ENCODE peak calls at places on chromosomes 4 and X, in five cellular contexts. One of them, this sample, is unnamed.

GRCh38 chr4:158729716-158730559 is 6.7 kb upstream of the PPID start:
- DNase-seq in B cell: peak; percentile 41
- DNase-seq in NCI-H1436: peak; percentile 0
- DNase-seq in endothelial cell: peak; percentile 66
- DNase-seq in PC-9: no peak
- DNase-seq in this sample: no peak

GRCh38 chrX:36087366-36087765 is 167.8 kb downstream of the CFAP47 start:
- DNase-seq in NCI-H1436: no peak
- DNase-seq in endothelial cell: no peak
- DNase-seq in PC-9: no peak
- DNase-seq in B cell: no peak
- DNase-seq in this sample: no peak

GRCh38 chr4:176872461-176872860 is 79.7 kb upstream of the VEGFC start:
- DNase-seq in NCI-H1436: no peak
- DNase-seq in B cell: no peak
- DNase-seq in PC-9: no peak
- DNase-seq in endothelial cell: no peak
- DNase-seq in this sample: no peak

GRCh38 chrX:9519546-9520210 is 54.8 kb downstream of the TBL1X start:
- DNase-seq in endothelial cell: no peak
- DNase-seq in NCI-H1436: no peak
- DNase-seq in B cell: no peak
- DNase-seq in PC-9: no peak
- DNase-seq in this sample: no peak

GRCh38 chrX:41779058-41779564 is 55.1 kb downstream of the GPR82 start:
- DNase-seq in PC-9: peak; percentile 83
- DNase-seq in NCI-H1436: no peak
- DNase-seq in B cell: no peak
- DNase-seq in endothelial cell: no peak
- DNase-seq in this sample: no peak

GRCh38 chr4:86543560-86544312 is 50.4 kb upstream of the PTPN13 start:
- DNase-seq in PC-9: no peak
- DNase-seq in NCI-H1436: no peak
- DNase-seq in endothelial cell: no peak
- DNase-seq in B cell: no peak
- DNase-seq in this sample: no peak

GRCh38 chr4:140296871-140297570 is 76.4 kb upstream of the SCOC start:
- DNase-seq in NCI-H1436: peak; percentile 58
- DNase-seq in endothelial cell: no peak
- DNase-seq in B cell: no peak
- DNase-seq in PC-9: no peak
- DNase-seq in this sample: no peak

GRCh38 chr4:3168029-3168428 is 80.9 kb upstream of the MSANTD1 start:
- DNase-seq in endothelial cell: no peak
- DNase-seq in NCI-H1436: no peak
- DNase-seq in B cell: no peak
- DNase-seq in PC-9: no peak
- DNase-seq in this sample: peak; percentile 17

GRCh38 chr4:76960014-76960413 is 10.5 kb downstream of the SEPTIN11 start:
- DNase-seq in PC-9: no peak
- DNase-seq in endothelial cell: no peak
- DNase-seq in NCI-H1436: no peak
- DNase-seq in B cell: no peak
- DNase-seq in this sample: no peak

GRCh38 chrX:132216806-132217202 is 2.4 kb downstream of the RAP2C start:
- DNase-seq in B cell: peak; percentile 40
- DNase-seq in NCI-H1436: no peak
- DNase-seq in endothelial cell: no peak
- DNase-seq in PC-9: peak; percentile 51
- DNase-seq in this sample: no peak

GRCh38 chr4:8770518-8771257 is 101.0 kb downstream of the HMX1 start:
- DNase-seq in endothelial cell: no peak
- DNase-seq in PC-9: no peak
- DNase-seq in B cell: no peak
- DNase-seq in NCI-H1436: no peak
- DNase-seq in this sample: no peak

GRCh38 chr4:27289704-27290103 is 429.1 kb downstream of the STIM2 start:
- DNase-seq in NCI-H1436: no peak
- DNase-seq in endothelial cell: no peak
- DNase-seq in B cell: no peak
- DNase-seq in PC-9: no peak
- DNase-seq in this sample: no peak

GRCh38 chr4:99504804-99505502 is 5.9 kb upstream of the C4orf17 start:
- DNase-seq in B cell: no peak
- DNase-seq in NCI-H1436: no peak
- DNase-seq in endothelial cell: no peak
- DNase-seq in PC-9: no peak
- DNase-seq in this sample: no peak

GRCh38 chrX:40663880-40664630 is 16.7 kb upstream of the CXorf38 start:
- DNase-seq in B cell: no peak
- DNase-seq in PC-9: no peak
- DNase-seq in NCI-H1436: no peak
- DNase-seq in endothelial cell: peak; percentile 11
- DNase-seq in this sample: no peak

GRCh38 chrX:110167952-110168451 is 149.9 kb downstream of the AMMECR1 start:
- DNase-seq in B cell: no peak
- DNase-seq in PC-9: peak; percentile 81
- DNase-seq in NCI-H1436: no peak
- DNase-seq in endothelial cell: peak; percentile 41
- DNase-seq in this sample: no peak

GRCh38 chrX:48278958-48279357 is 23.8 kb downstream of the SSX1 start:
- DNase-seq in B cell: no peak
- DNase-seq in endothelial cell: no peak
- DNase-seq in NCI-H1436: no peak
- DNase-seq in PC-9: no peak
- DNase-seq in this sample: no peak

GRCh38 chr4:109113511-109113910 is 188.9 kb downstream of the COL25A1 start:
- DNase-seq in PC-9: no peak
- DNase-seq in NCI-H1436: no peak
- DNase-seq in endothelial cell: no peak
- DNase-seq in B cell: no peak
- DNase-seq in this sample: no peak

GRCh38 chr4:162560073-162560472 is 396.3 kb upstream of the FSTL5 start:
- DNase-seq in PC-9: no peak
- DNase-seq in NCI-H1436: no peak
- DNase-seq in B cell: no peak
- DNase-seq in endothelial cell: no peak
- DNase-seq in this sample: no peak

GRCh38 chrX:22203186-22203585 is 69.5 kb upstream of the CBLL2 start:
- DNase-seq in PC-9: no peak
- DNase-seq in B cell: no peak
- DNase-seq in NCI-H1436: no peak
- DNase-seq in endothelial cell: no peak
- DNase-seq in this sample: no peak

GRCh38 chrX:45803383-45803921 is 602.8 kb upstream of the DIPK2B start:
- DNase-seq in B cell: no peak
- DNase-seq in PC-9: peak; percentile 78
- DNase-seq in NCI-H1436: no peak
- DNase-seq in endothelial cell: no peak
- DNase-seq in this sample: no peak

GRCh38 chr4:16322183-16322582 is 95.9 kb upstream of the TAPT1 start:
- DNase-seq in NCI-H1436: no peak
- DNase-seq in endothelial cell: no peak
- DNase-seq in PC-9: no peak
- DNase-seq in B cell: no peak
- DNase-seq in this sample: no peak

GRCh38 chrX:17242470-17242869 is 132.5 kb upstream of the NHS start:
- DNase-seq in PC-9: peak; percentile 35
- DNase-seq in B cell: no peak
- DNase-seq in endothelial cell: peak; percentile 43
- DNase-seq in NCI-H1436: peak; percentile 15
- DNase-seq in this sample: no peak

GRCh38 chrX:23008431-23009099 is 8.8 kb downstream of the DDX53 start:
- DNase-seq in NCI-H1436: no peak
- DNase-seq in PC-9: no peak
- DNase-seq in B cell: no peak
- DNase-seq in endothelial cell: no peak
- DNase-seq in this sample: no peak

GRCh38 chrX:118392726-118393125 is 46.8 kb downstream of the WDR44 start:
- DNase-seq in NCI-H1436: no peak
- DNase-seq in B cell: no peak
- DNase-seq in PC-9: no peak
- DNase-seq in endothelial cell: no peak
- DNase-seq in this sample: no peak

GRCh38 chr4:41214158-41215146 is at the start of gene APBB2:
- DNase-seq in NCI-H1436: peak; percentile 96
- DNase-seq in endothelial cell: peak; percentile 97
- DNase-seq in PC-9: peak; percentile 89
- DNase-seq in B cell: no peak
- DNase-seq in this sample: peak; percentile 76

GRCh38 chr4:139176299-139177048 is 544 bp downstream of the ELF2 start:
- DNase-seq in endothelial cell: peak; percentile 75
- DNase-seq in NCI-H1436: peak; percentile 42
- DNase-seq in B cell: peak; percentile 78
- DNase-seq in PC-9: peak; percentile 54
- DNase-seq in this sample: no peak

This sample was measured in iPS DF 19.7.